ENCODE peak calls at places on chromosomes 6 and 20, in ten cellular contexts. One of them, this sample, is unnamed.

GRCh38 chr6:10138917-10139316 is 276.0 kb downstream of the TFAP2A start:
- DNase-seq in heart left ventricle: no peak
- DNase-seq in NCI-H1105: no peak
- DNase-seq in fibroblast of mammary gland: no peak
- DNase-seq in nucleus accumbens: no peak
- DNase-seq in stimulated activated CD8-positive, alpha-beta memory T cell treated with anti-CD3 and anti-CD28 coated beads, Interleukin-12 subunit alpha, Interleukin-12 subunit beta, amount 100 ng/mL, for 1 hour: no peak
- DNase-seq in stimulated activated CD4-positive, alpha-beta T cell treated with anti-CD3 and anti-CD28 coated beads, Interleukin-2, amount 100 ng/mL, for 48 hours: no peak
- DNase-seq in activated T-helper 1 cell treated with anti-CD3 and anti-CD28 coated beads, Interleukin-2, amount 50 U/mL, for 16 hours: no peak
- DNase-seq in frontal cortex: no peak
- DNase-seq in T-helper 22 cell: no peak
- DNase-seq in this sample: no peak

GRCh38 chr6:44733868-44734267 is 346.4 kb downstream of the CDC5L start:
- DNase-seq in heart left ventricle: peak
- DNase-seq in NCI-H1105: no peak
- DNase-seq in fibroblast of mammary gland: peak
- DNase-seq in nucleus accumbens: no peak
- DNase-seq in stimulated activated CD8-positive, alpha-beta memory T cell treated with anti-CD3 and anti-CD28 coated beads, Interleukin-12 subunit alpha, Interleukin-12 subunit beta, amount 100 ng/mL, for 1 hour: no peak
- DNase-seq in stimulated activated CD4-positive, alpha-beta T cell treated with anti-CD3 and anti-CD28 coated beads, Interleukin-2, amount 100 ng/mL, for 48 hours: no peak
- DNase-seq in activated T-helper 1 cell treated with anti-CD3 and anti-CD28 coated beads, Interleukin-2, amount 50 U/mL, for 16 hours: no peak
- DNase-seq in frontal cortex: no peak
- DNase-seq in T-helper 22 cell: no peak
- DNase-seq in this sample: peak

GRCh38 chr6:111709615-111710398 is 104.1 kb upstream of the TRAF3IP2 start:
- DNase-seq in heart left ventricle: peak
- DNase-seq in NCI-H1105: peak
- DNase-seq in fibroblast of mammary gland: peak
- DNase-seq in nucleus accumbens: peak
- DNase-seq in stimulated activated CD8-positive, alpha-beta memory T cell treated with anti-CD3 and anti-CD28 coated beads, Interleukin-12 subunit alpha, Interleukin-12 subunit beta, amount 100 ng/mL, for 1 hour: peak
- DNase-seq in stimulated activated CD4-positive, alpha-beta T cell treated with anti-CD3 and anti-CD28 coated beads, Interleukin-2, amount 100 ng/mL, for 48 hours: peak
- DNase-seq in activated T-helper 1 cell treated with anti-CD3 and anti-CD28 coated beads, Interleukin-2, amount 50 U/mL, for 16 hours: peak
- DNase-seq in frontal cortex: peak
- DNase-seq in T-helper 22 cell: peak
- DNase-seq in this sample: peak

GRCh38 chr20:45456632-45457031 is 12.9 kb upstream of the WFDC2 start:
- DNase-seq in heart left ventricle: no peak
- DNase-seq in NCI-H1105: peak
- DNase-seq in fibroblast of mammary gland: peak
- DNase-seq in nucleus accumbens: no peak
- DNase-seq in stimulated activated CD8-positive, alpha-beta memory T cell treated with anti-CD3 and anti-CD28 coated beads, Interleukin-12 subunit alpha, Interleukin-12 subunit beta, amount 100 ng/mL, for 1 hour: no peak
- DNase-seq in stimulated activated CD4-positive, alpha-beta T cell treated with anti-CD3 and anti-CD28 coated beads, Interleukin-2, amount 100 ng/mL, for 48 hours: peak
- DNase-seq in activated T-helper 1 cell treated with anti-CD3 and anti-CD28 coated beads, Interleukin-2, amount 50 U/mL, for 16 hours: no peak
- DNase-seq in frontal cortex: no peak
- DNase-seq in T-helper 22 cell: no peak
- DNase-seq in this sample: peak

GRCh38 chr20:45073182-45073581 is 27.7 kb downstream of the KCNS1 start:
- DNase-seq in heart left ventricle: no peak
- DNase-seq in NCI-H1105: no peak
- DNase-seq in fibroblast of mammary gland: no peak
- DNase-seq in nucleus accumbens: no peak
- DNase-seq in stimulated activated CD8-positive, alpha-beta memory T cell treated with anti-CD3 and anti-CD28 coated beads, Interleukin-12 subunit alpha, Interleukin-12 subunit beta, amount 100 ng/mL, for 1 hour: no peak
- DNase-seq in stimulated activated CD4-positive, alpha-beta T cell treated with anti-CD3 and anti-CD28 coated beads, Interleukin-2, amount 100 ng/mL, for 48 hours: no peak
- DNase-seq in activated T-helper 1 cell treated with anti-CD3 and anti-CD28 coated beads, Interleukin-2, amount 50 U/mL, for 16 hours: no peak
- DNase-seq in frontal cortex: no peak
- DNase-seq in T-helper 22 cell: no peak
- DNase-seq in this sample: no peak

GRCh38 chr20:40029589-40029988 is 659.4 kb downstream of the MAFB start:
- DNase-seq in heart left ventricle: no peak
- DNase-seq in NCI-H1105: no peak
- DNase-seq in fibroblast of mammary gland: no peak
- DNase-seq in nucleus accumbens: no peak
- DNase-seq in stimulated activated CD8-positive, alpha-beta memory T cell treated with anti-CD3 and anti-CD28 coated beads, Interleukin-12 subunit alpha, Interleukin-12 subunit beta, amount 100 ng/mL, for 1 hour: no peak
- DNase-seq in stimulated activated CD4-positive, alpha-beta T cell treated with anti-CD3 and anti-CD28 coated beads, Interleukin-2, amount 100 ng/mL, for 48 hours: no peak
- DNase-seq in activated T-helper 1 cell treated with anti-CD3 and anti-CD28 coated beads, Interleukin-2, amount 50 U/mL, for 16 hours: no peak
- DNase-seq in frontal cortex: no peak
- DNase-seq in T-helper 22 cell: no peak
- DNase-seq in this sample: no peak

GRCh38 chr6:44558315-44559227 is 171.1 kb downstream of the CDC5L start:
- DNase-seq in heart left ventricle: no peak
- DNase-seq in NCI-H1105: no peak
- DNase-seq in fibroblast of mammary gland: no peak
- DNase-seq in nucleus accumbens: no peak
- DNase-seq in stimulated activated CD8-positive, alpha-beta memory T cell treated with anti-CD3 and anti-CD28 coated beads, Interleukin-12 subunit alpha, Interleukin-12 subunit beta, amount 100 ng/mL, for 1 hour: no peak
- DNase-seq in stimulated activated CD4-positive, alpha-beta T cell treated with anti-CD3 and anti-CD28 coated beads, Interleukin-2, amount 100 ng/mL, for 48 hours: no peak
- DNase-seq in activated T-helper 1 cell treated with anti-CD3 and anti-CD28 coated beads, Interleukin-2, amount 50 U/mL, for 16 hours: no peak
- DNase-seq in frontal cortex: no peak
- DNase-seq in T-helper 22 cell: no peak
- DNase-seq in this sample: no peak

GRCh38 chr6:37019065-37019450 is 13.6 kb downstream of the FGD2 start:
- DNase-seq in heart left ventricle: no peak
- DNase-seq in NCI-H1105: peak
- DNase-seq in fibroblast of mammary gland: no peak
- DNase-seq in nucleus accumbens: no peak
- DNase-seq in stimulated activated CD8-positive, alpha-beta memory T cell treated with anti-CD3 and anti-CD28 coated beads, Interleukin-12 subunit alpha, Interleukin-12 subunit beta, amount 100 ng/mL, for 1 hour: no peak
- DNase-seq in stimulated activated CD4-positive, alpha-beta T cell treated with anti-CD3 and anti-CD28 coated beads, Interleukin-2, amount 100 ng/mL, for 48 hours: no peak
- DNase-seq in activated T-helper 1 cell treated with anti-CD3 and anti-CD28 coated beads, Interleukin-2, amount 50 U/mL, for 16 hours: no peak
- DNase-seq in frontal cortex: no peak
- DNase-seq in T-helper 22 cell: no peak
- DNase-seq in this sample: no peak

GRCh38 chr6:11172501-11173337 is 59.7 kb downstream of the NEDD9 start:
- DNase-seq in heart left ventricle: peak
- DNase-seq in NCI-H1105: peak
- DNase-seq in fibroblast of mammary gland: peak
- DNase-seq in nucleus accumbens: peak
- DNase-seq in stimulated activated CD8-positive, alpha-beta memory T cell treated with anti-CD3 and anti-CD28 coated beads, Interleukin-12 subunit alpha, Interleukin-12 subunit beta, amount 100 ng/mL, for 1 hour: peak
- DNase-seq in stimulated activated CD4-positive, alpha-beta T cell treated with anti-CD3 and anti-CD28 coated beads, Interleukin-2, amount 100 ng/mL, for 48 hours: peak
- DNase-seq in activated T-helper 1 cell treated with anti-CD3 and anti-CD28 coated beads, Interleukin-2, amount 50 U/mL, for 16 hours: peak
- DNase-seq in frontal cortex: peak
- DNase-seq in T-helper 22 cell: peak
- DNase-seq in this sample: peak

GRCh38 chr6:7535498-7535897 is 6.0 kb upstream of the DSP start:
- DNase-seq in heart left ventricle: no peak
- DNase-seq in NCI-H1105: no peak
- DNase-seq in fibroblast of mammary gland: peak
- DNase-seq in nucleus accumbens: no peak
- DNase-seq in stimulated activated CD8-positive, alpha-beta memory T cell treated with anti-CD3 and anti-CD28 coated beads, Interleukin-12 subunit alpha, Interleukin-12 subunit beta, amount 100 ng/mL, for 1 hour: no peak
- DNase-seq in stimulated activated CD4-positive, alpha-beta T cell treated with anti-CD3 and anti-CD28 coated beads, Interleukin-2, amount 100 ng/mL, for 48 hours: no peak
- DNase-seq in activated T-helper 1 cell treated with anti-CD3 and anti-CD28 coated beads, Interleukin-2, amount 50 U/mL, for 16 hours: no peak
- DNase-seq in frontal cortex: no peak
- DNase-seq in T-helper 22 cell: no peak
- DNase-seq in this sample: no peak

GRCh38 chr6:144310761-144311160 is 25.6 kb downstream of the UTRN start:
- DNase-seq in heart left ventricle: peak
- DNase-seq in NCI-H1105: no peak
- DNase-seq in fibroblast of mammary gland: no peak
- DNase-seq in nucleus accumbens: no peak
- DNase-seq in stimulated activated CD8-positive, alpha-beta memory T cell treated with anti-CD3 and anti-CD28 coated beads, Interleukin-12 subunit alpha, Interleukin-12 subunit beta, amount 100 ng/mL, for 1 hour: no peak
- DNase-seq in stimulated activated CD4-positive, alpha-beta T cell treated with anti-CD3 and anti-CD28 coated beads, Interleukin-2, amount 100 ng/mL, for 48 hours: no peak
- DNase-seq in activated T-helper 1 cell treated with anti-CD3 and anti-CD28 coated beads, Interleukin-2, amount 50 U/mL, for 16 hours: no peak
- DNase-seq in frontal cortex: no peak
- DNase-seq in T-helper 22 cell: no peak
- DNase-seq in this sample: no peak

GRCh38 chr20:11329271-11329670 is 588.4 kb upstream of the BTBD3 start:
- DNase-seq in heart left ventricle: no peak
- DNase-seq in NCI-H1105: no peak
- DNase-seq in fibroblast of mammary gland: no peak
- DNase-seq in nucleus accumbens: no peak
- DNase-seq in stimulated activated CD8-positive, alpha-beta memory T cell treated with anti-CD3 and anti-CD28 coated beads, Interleukin-12 subunit alpha, Interleukin-12 subunit beta, amount 100 ng/mL, for 1 hour: no peak
- DNase-seq in stimulated activated CD4-positive, alpha-beta T cell treated with anti-CD3 and anti-CD28 coated beads, Interleukin-2, amount 100 ng/mL, for 48 hours: no peak
- DNase-seq in activated T-helper 1 cell treated with anti-CD3 and anti-CD28 coated beads, Interleukin-2, amount 50 U/mL, for 16 hours: no peak
- DNase-seq in frontal cortex: no peak
- DNase-seq in T-helper 22 cell: no peak
- DNase-seq in this sample: no peak

GRCh38 chr20:18794428-18794787 is 19.2 kb upstream of the SCP2D1 start:
- DNase-seq in heart left ventricle: no peak
- DNase-seq in NCI-H1105: no peak
- DNase-seq in fibroblast of mammary gland: no peak
- DNase-seq in nucleus accumbens: no peak
- DNase-seq in stimulated activated CD8-positive, alpha-beta memory T cell treated with anti-CD3 and anti-CD28 coated beads, Interleukin-12 subunit alpha, Interleukin-12 subunit beta, amount 100 ng/mL, for 1 hour: no peak
- DNase-seq in stimulated activated CD4-positive, alpha-beta T cell treated with anti-CD3 and anti-CD28 coated beads, Interleukin-2, amount 100 ng/mL, for 48 hours: no peak
- DNase-seq in activated T-helper 1 cell treated with anti-CD3 and anti-CD28 coated beads, Interleukin-2, amount 50 U/mL, for 16 hours: no peak
- DNase-seq in frontal cortex: no peak
- DNase-seq in T-helper 22 cell: no peak
- DNase-seq in this sample: no peak

GRCh38 chr6:133726188-133726587 is 162.7 kb upstream of the TCF21 start:
- DNase-seq in heart left ventricle: no peak
- DNase-seq in NCI-H1105: no peak
- DNase-seq in fibroblast of mammary gland: no peak
- DNase-seq in nucleus accumbens: no peak
- DNase-seq in stimulated activated CD8-positive, alpha-beta memory T cell treated with anti-CD3 and anti-CD28 coated beads, Interleukin-12 subunit alpha, Interleukin-12 subunit beta, amount 100 ng/mL, for 1 hour: no peak
- DNase-seq in stimulated activated CD4-positive, alpha-beta T cell treated with anti-CD3 and anti-CD28 coated beads, Interleukin-2, amount 100 ng/mL, for 48 hours: no peak
- DNase-seq in activated T-helper 1 cell treated with anti-CD3 and anti-CD28 coated beads, Interleukin-2, amount 50 U/mL, for 16 hours: no peak
- DNase-seq in frontal cortex: no peak
- DNase-seq in T-helper 22 cell: no peak
- DNase-seq in this sample: no peak

GRCh38 chr6:41581381-41581991 is 35.3 kb downstream of the FOXP4 start:
- DNase-seq in heart left ventricle: peak
- DNase-seq in NCI-H1105: no peak
- DNase-seq in fibroblast of mammary gland: peak
- DNase-seq in nucleus accumbens: no peak
- DNase-seq in stimulated activated CD8-positive, alpha-beta memory T cell treated with anti-CD3 and anti-CD28 coated beads, Interleukin-12 subunit alpha, Interleukin-12 subunit beta, amount 100 ng/mL, for 1 hour: no peak
- DNase-seq in stimulated activated CD4-positive, alpha-beta T cell treated with anti-CD3 and anti-CD28 coated beads, Interleukin-2, amount 100 ng/mL, for 48 hours: no peak
- DNase-seq in activated T-helper 1 cell treated with anti-CD3 and anti-CD28 coated beads, Interleukin-2, amount 50 U/mL, for 16 hours: no peak
- DNase-seq in frontal cortex: peak
- DNase-seq in T-helper 22 cell: no peak
- DNase-seq in this sample: no peak

GRCh38 chr20:59159091-59159821 is 4.4 kb upstream of the ZNF831 start:
- DNase-seq in heart left ventricle: no peak
- DNase-seq in NCI-H1105: no peak
- DNase-seq in fibroblast of mammary gland: no peak
- DNase-seq in nucleus accumbens: no peak
- DNase-seq in stimulated activated CD8-positive, alpha-beta memory T cell treated with anti-CD3 and anti-CD28 coated beads, Interleukin-12 subunit alpha, Interleukin-12 subunit beta, amount 100 ng/mL, for 1 hour: peak
- DNase-seq in stimulated activated CD4-positive, alpha-beta T cell treated with anti-CD3 and anti-CD28 coated beads, Interleukin-2, amount 100 ng/mL, for 48 hours: no peak
- DNase-seq in activated T-helper 1 cell treated with anti-CD3 and anti-CD28 coated beads, Interleukin-2, amount 50 U/mL, for 16 hours: peak
- DNase-seq in frontal cortex: no peak
- DNase-seq in T-helper 22 cell: peak
- DNase-seq in this sample: peak

GRCh38 chr20:41499961-41500725 is 118.0 kb downstream of the CHD6 start:
- DNase-seq in heart left ventricle: no peak
- DNase-seq in NCI-H1105: no peak
- DNase-seq in fibroblast of mammary gland: no peak
- DNase-seq in nucleus accumbens: no peak
- DNase-seq in stimulated activated CD8-positive, alpha-beta memory T cell treated with anti-CD3 and anti-CD28 coated beads, Interleukin-12 subunit alpha, Interleukin-12 subunit beta, amount 100 ng/mL, for 1 hour: no peak
- DNase-seq in stimulated activated CD4-positive, alpha-beta T cell treated with anti-CD3 and anti-CD28 coated beads, Interleukin-2, amount 100 ng/mL, for 48 hours: no peak
- DNase-seq in activated T-helper 1 cell treated with anti-CD3 and anti-CD28 coated beads, Interleukin-2, amount 50 U/mL, for 16 hours: no peak
- DNase-seq in frontal cortex: no peak
- DNase-seq in T-helper 22 cell: no peak
- DNase-seq in this sample: no peak

GRCh38 chr20:33701629-33702450 is 15.7 kb upstream of the E2F1 start:
- DNase-seq in heart left ventricle: no peak
- DNase-seq in NCI-H1105: no peak
- DNase-seq in fibroblast of mammary gland: no peak
- DNase-seq in nucleus accumbens: no peak
- DNase-seq in stimulated activated CD8-positive, alpha-beta memory T cell treated with anti-CD3 and anti-CD28 coated beads, Interleukin-12 subunit alpha, Interleukin-12 subunit beta, amount 100 ng/mL, for 1 hour: no peak
- DNase-seq in stimulated activated CD4-positive, alpha-beta T cell treated with anti-CD3 and anti-CD28 coated beads, Interleukin-2, amount 100 ng/mL, for 48 hours: no peak
- DNase-seq in activated T-helper 1 cell treated with anti-CD3 and anti-CD28 coated beads, Interleukin-2, amount 50 U/mL, for 16 hours: no peak
- DNase-seq in frontal cortex: no peak
- DNase-seq in T-helper 22 cell: no peak
- DNase-seq in this sample: no peak

GRCh38 chr6:47853766-47854165 is 71.9 kb downstream of the OPN5 start:
- DNase-seq in heart left ventricle: no peak
- DNase-seq in NCI-H1105: no peak
- DNase-seq in fibroblast of mammary gland: no peak
- DNase-seq in nucleus accumbens: no peak
- DNase-seq in stimulated activated CD8-positive, alpha-beta memory T cell treated with anti-CD3 and anti-CD28 coated beads, Interleukin-12 subunit alpha, Interleukin-12 subunit beta, amount 100 ng/mL, for 1 hour: no peak
- DNase-seq in stimulated activated CD4-positive, alpha-beta T cell treated with anti-CD3 and anti-CD28 coated beads, Interleukin-2, amount 100 ng/mL, for 48 hours: no peak
- DNase-seq in activated T-helper 1 cell treated with anti-CD3 and anti-CD28 coated beads, Interleukin-2, amount 50 U/mL, for 16 hours: no peak
- DNase-seq in frontal cortex: no peak
- DNase-seq in T-helper 22 cell: no peak
- DNase-seq in this sample: no peak

GRCh38 chr6:140708386-140708785 is 1333.9 kb upstream of the CITED2 start:
- DNase-seq in heart left ventricle: no peak
- DNase-seq in NCI-H1105: no peak
- DNase-seq in fibroblast of mammary gland: no peak
- DNase-seq in nucleus accumbens: no peak
- DNase-seq in stimulated activated CD8-positive, alpha-beta memory T cell treated with anti-CD3 and anti-CD28 coated beads, Interleukin-12 subunit alpha, Interleukin-12 subunit beta, amount 100 ng/mL, for 1 hour: no peak
- DNase-seq in stimulated activated CD4-positive, alpha-beta T cell treated with anti-CD3 and anti-CD28 coated beads, Interleukin-2, amount 100 ng/mL, for 48 hours: no peak
- DNase-seq in activated T-helper 1 cell treated with anti-CD3 and anti-CD28 coated beads, Interleukin-2, amount 50 U/mL, for 16 hours: no peak
- DNase-seq in frontal cortex: no peak
- DNase-seq in T-helper 22 cell: no peak
- DNase-seq in this sample: no peak

GRCh38 chr20:22770240-22770800 is 185.9 kb upstream of the FOXA2 start:
- DNase-seq in heart left ventricle: no peak
- DNase-seq in NCI-H1105: no peak
- DNase-seq in fibroblast of mammary gland: peak
- DNase-seq in nucleus accumbens: no peak
- DNase-seq in stimulated activated CD8-positive, alpha-beta memory T cell treated with anti-CD3 and anti-CD28 coated beads, Interleukin-12 subunit alpha, Interleukin-12 subunit beta, amount 100 ng/mL, for 1 hour: no peak
- DNase-seq in stimulated activated CD4-positive, alpha-beta T cell treated with anti-CD3 and anti-CD28 coated beads, Interleukin-2, amount 100 ng/mL, for 48 hours: no peak
- DNase-seq in activated T-helper 1 cell treated with anti-CD3 and anti-CD28 coated beads, Interleukin-2, amount 50 U/mL, for 16 hours: no peak
- DNase-seq in frontal cortex: no peak
- DNase-seq in T-helper 22 cell: no peak
- DNase-seq in this sample: no peak

GRCh38 chr6:150036081-150036480 is 10.7 kb upstream of the RAET1L start:
- DNase-seq in heart left ventricle: no peak
- DNase-seq in NCI-H1105: no peak
- DNase-seq in fibroblast of mammary gland: no peak
- DNase-seq in nucleus accumbens: no peak
- DNase-seq in stimulated activated CD8-positive, alpha-beta memory T cell treated with anti-CD3 and anti-CD28 coated beads, Interleukin-12 subunit alpha, Interleukin-12 subunit beta, amount 100 ng/mL, for 1 hour: no peak
- DNase-seq in stimulated activated CD4-positive, alpha-beta T cell treated with anti-CD3 and anti-CD28 coated beads, Interleukin-2, amount 100 ng/mL, for 48 hours: no peak
- DNase-seq in activated T-helper 1 cell treated with anti-CD3 and anti-CD28 coated beads, Interleukin-2, amount 50 U/mL, for 16 hours: no peak
- DNase-seq in frontal cortex: no peak
- DNase-seq in T-helper 22 cell: no peak
- DNase-seq in this sample: no peak

GRCh38 chr6:128124713-128125112 is 223.9 kb upstream of the THEMIS start:
- DNase-seq in heart left ventricle: no peak
- DNase-seq in NCI-H1105: no peak
- DNase-seq in fibroblast of mammary gland: peak
- DNase-seq in nucleus accumbens: no peak
- DNase-seq in stimulated activated CD8-positive, alpha-beta memory T cell treated with anti-CD3 and anti-CD28 coated beads, Interleukin-12 subunit alpha, Interleukin-12 subunit beta, amount 100 ng/mL, for 1 hour: no peak
- DNase-seq in stimulated activated CD4-positive, alpha-beta T cell treated with anti-CD3 and anti-CD28 coated beads, Interleukin-2, amount 100 ng/mL, for 48 hours: no peak
- DNase-seq in activated T-helper 1 cell treated with anti-CD3 and anti-CD28 coated beads, Interleukin-2, amount 50 U/mL, for 16 hours: no peak
- DNase-seq in frontal cortex: no peak
- DNase-seq in T-helper 22 cell: no peak
- DNase-seq in this sample: no peak

GRCh38 chr6:18504232-18504596 is 117.1 kb downstream of the RNF144B start:
- DNase-seq in heart left ventricle: no peak
- DNase-seq in NCI-H1105: no peak
- DNase-seq in fibroblast of mammary gland: no peak
- DNase-seq in nucleus accumbens: no peak
- DNase-seq in stimulated activated CD8-positive, alpha-beta memory T cell treated with anti-CD3 and anti-CD28 coated beads, Interleukin-12 subunit alpha, Interleukin-12 subunit beta, amount 100 ng/mL, for 1 hour: no peak
- DNase-seq in stimulated activated CD4-positive, alpha-beta T cell treated with anti-CD3 and anti-CD28 coated beads, Interleukin-2, amount 100 ng/mL, for 48 hours: no peak
- DNase-seq in activated T-helper 1 cell treated with anti-CD3 and anti-CD28 coated beads, Interleukin-2, amount 50 U/mL, for 16 hours: no peak
- DNase-seq in frontal cortex: no peak
- DNase-seq in T-helper 22 cell: no peak
- DNase-seq in this sample: no peak

GRCh38 chr6:37674161-37674560 is 23.5 kb downstream of the MDGA1 start:
- DNase-seq in heart left ventricle: no peak
- DNase-seq in NCI-H1105: peak
- DNase-seq in fibroblast of mammary gland: no peak
- DNase-seq in nucleus accumbens: peak
- DNase-seq in stimulated activated CD8-positive, alpha-beta memory T cell treated with anti-CD3 and anti-CD28 coated beads, Interleukin-12 subunit alpha, Interleukin-12 subunit beta, amount 100 ng/mL, for 1 hour: no peak
- DNase-seq in stimulated activated CD4-positive, alpha-beta T cell treated with anti-CD3 and anti-CD28 coated beads, Interleukin-2, amount 100 ng/mL, for 48 hours: no peak
- DNase-seq in activated T-helper 1 cell treated with anti-CD3 and anti-CD28 coated beads, Interleukin-2, amount 50 U/mL, for 16 hours: no peak
- DNase-seq in frontal cortex: no peak
- DNase-seq in T-helper 22 cell: no peak
- DNase-seq in this sample: no peak

GRCh38 chr6:166476061-166476591 is 93.4 kb upstream of the MPC1 start:
- DNase-seq in heart left ventricle: no peak
- DNase-seq in NCI-H1105: no peak
- DNase-seq in fibroblast of mammary gland: no peak
- DNase-seq in nucleus accumbens: no peak
- DNase-seq in stimulated activated CD8-positive, alpha-beta memory T cell treated with anti-CD3 and anti-CD28 coated beads, Interleukin-12 subunit alpha, Interleukin-12 subunit beta, amount 100 ng/mL, for 1 hour: no peak
- DNase-seq in stimulated activated CD4-positive, alpha-beta T cell treated with anti-CD3 and anti-CD28 coated beads, Interleukin-2, amount 100 ng/mL, for 48 hours: no peak
- DNase-seq in activated T-helper 1 cell treated with anti-CD3 and anti-CD28 coated beads, Interleukin-2, amount 50 U/mL, for 16 hours: no peak
- DNase-seq in frontal cortex: no peak
- DNase-seq in T-helper 22 cell: no peak
- DNase-seq in this sample: no peak

GRCh38 chr20:56361888-56362287 is 3.1 kb downstream of the FAM210B start:
- DNase-seq in heart left ventricle: no peak
- DNase-seq in NCI-H1105: no peak
- DNase-seq in fibroblast of mammary gland: no peak
- DNase-seq in nucleus accumbens: no peak
- DNase-seq in stimulated activated CD8-positive, alpha-beta memory T cell treated with anti-CD3 and anti-CD28 coated beads, Interleukin-12 subunit alpha, Interleukin-12 subunit beta, amount 100 ng/mL, for 1 hour: no peak
- DNase-seq in stimulated activated CD4-positive, alpha-beta T cell treated with anti-CD3 and anti-CD28 coated beads, Interleukin-2, amount 100 ng/mL, for 48 hours: no peak
- DNase-seq in activated T-helper 1 cell treated with anti-CD3 and anti-CD28 coated beads, Interleukin-2, amount 50 U/mL, for 16 hours: no peak
- DNase-seq in frontal cortex: no peak
- DNase-seq in T-helper 22 cell: no peak
- DNase-seq in this sample: no peak

GRCh38 chr20:13648291-13648690 is 9.6 kb upstream of the TASP1 start:
- DNase-seq in heart left ventricle: no peak
- DNase-seq in NCI-H1105: no peak
- DNase-seq in fibroblast of mammary gland: no peak
- DNase-seq in nucleus accumbens: no peak
- DNase-seq in stimulated activated CD8-positive, alpha-beta memory T cell treated with anti-CD3 and anti-CD28 coated beads, Interleukin-12 subunit alpha, Interleukin-12 subunit beta, amount 100 ng/mL, for 1 hour: no peak
- DNase-seq in stimulated activated CD4-positive, alpha-beta T cell treated with anti-CD3 and anti-CD28 coated beads, Interleukin-2, amount 100 ng/mL, for 48 hours: no peak
- DNase-seq in activated T-helper 1 cell treated with anti-CD3 and anti-CD28 coated beads, Interleukin-2, amount 50 U/mL, for 16 hours: no peak
- DNase-seq in frontal cortex: no peak
- DNase-seq in T-helper 22 cell: no peak
- DNase-seq in this sample: no peak

This sample was measured in colonic mucosa.